ENCODE peak calls at places on chromosome 5, in seven cellular contexts. G, V, X, M, S, D and T are unnamed samples.

GRCh38 chr5:91182763-91183162 is 200.4 kb downstream of the ARRDC3 start:
- DNase-seq in G (no peak), V (no peak), X (no peak), M (no peak), S (no peak), D (no peak), T (no peak)

GRCh38 chr5:132662925-132663770 is 5.2 kb downstream of the IL13 start:
- DNase-seq in G (no peak), V (no peak), X (no peak), M (no peak), S (peak), D (peak), T (no peak)

GRCh38 chr5:108548684-108549596 is 167.0 kb upstream of the FBXL17 start:
- DNase-seq in G (no peak), V (no peak), X (no peak), M (no peak), S (no peak), D (no peak), T (no peak)

GRCh38 chr5:111948517-111948916 is 191.5 kb upstream of the NREP start:
- DNase-seq in G (no peak), V (no peak), X (no peak), M (no peak), S (no peak), D (no peak), T (no peak)

GRCh38 chr5:168683247-168683926 is 104.2 kb upstream of the PANK3 start:
- DNase-seq in G (no peak), V (no peak), X (no peak), M (no peak), S (no peak), D (peak), T (peak)

GRCh38 chr5:113047234-113047633 is 70.6 kb downstream of the DCP2 start:
- DNase-seq in G (no peak), V (no peak), X (no peak), M (no peak), S (no peak), D (no peak), T (no peak)

GRCh38 chr5:115452791-115453190 is 91.8 kb downstream of the FEM1C start:
- DNase-seq in G (no peak), V (no peak), X (no peak), M (no peak), S (no peak), D (no peak), T (no peak)

GRCh38 chr5:60386398-60386797 is 313.6 kb downstream of the DEPDC1B start:
- DNase-seq in G (no peak), V (no peak), X (no peak), M (no peak), S (no peak), D (no peak), T (no peak)

GRCh38 chr5:63201738-63202137 is 623.1 kb downstream of the LRRC70 start:
- DNase-seq in G (no peak), V (no peak), X (no peak), M (no peak), S (no peak), D (no peak), T (no peak)

GRCh38 chr5:124544366-124545055 is 201.9 kb downstream of the ZNF608 start:
- DNase-seq in G (peak), V (no peak), X (no peak), M (no peak), S (no peak), D (no peak), T (no peak)

GRCh38 chr5:75091597-75091996 is 39.2 kb upstream of the GCNT4 start:
- DNase-seq in G (no peak), V (no peak), X (no peak), M (no peak), S (no peak), D (no peak), T (no peak)

GRCh38 chr5:72107874-72108199 is 562 bp downstream of the MAP1B start:
- DNase-seq in G (peak), V (no peak), X (no peak), M (peak), S (peak), D (no peak), T (no peak)

GRCh38 chr5:51378778-51379652 is 4.2 kb upstream of the ISL1 start:
- DNase-seq in G (no peak), V (no peak), X (no peak), M (peak), S (no peak), D (no peak), T (no peak)

GRCh38 chr5:21031001-21031400 is 1043.0 kb upstream of the CDH18 start:
- DNase-seq in G (no peak), V (no peak), X (no peak), M (no peak), S (no peak), D (no peak), T (no peak)